ENCODE peak calls at places on chromosome 5, in four cellular contexts. I is HepG2, A is K562, U is GM12878. F is an unnamed sample.

GRCh38 chr5:56175465-56175864 is 57.7 kb downstream of the ANKRD55 start:
- DNase-seq in I (no peak), A (no peak), U (no peak), F (no peak)

GRCh38 chr5:116370886-116371285 is 203.7 kb downstream of the SEMA6A start:
- DNase-seq in I (no peak), A (no peak), U (no peak), F (no peak)

GRCh38 chr5:52844885-52845284 is 57.2 kb downstream of the ITGA1 start:
- DNase-seq in I (no peak), A (no peak), U (no peak), F (no peak)

GRCh38 chr5:939368-939767 is 46.7 kb downstream of the TRIP13 start:
- DNase-seq in I (no peak), A (no peak), U (no peak), F (no peak)

GRCh38 chr5:140575309-140575708 is 10.7 kb downstream of the SLC35A4 start:
- DNase-seq in I (peak; percentile 76), A (no peak), U (no peak), F (peak; percentile 60)

GRCh38 chr5:148910686-148911361 is 84.4 kb downstream of the ADRB2 start:
- DNase-seq in I (no peak), A (no peak), U (no peak), F (no peak)

GRCh38 chr5:75729321-75729720 is 12.1 kb upstream of the POC5 start:
- DNase-seq in I (no peak), A (no peak), U (no peak), F (no peak)

GRCh38 chr5:127572930-127573329 is 55.5 kb downstream of the PRRC1 start:
- DNase-seq in I (no peak), A (no peak), U (no peak), F (no peak)

GRCh38 chr5:11110128-11110527 is 349.1 kb upstream of the DAP start:
- DNase-seq in I (no peak), A (no peak), U (no peak), F (no peak)

GRCh38 chr5:116759860-116760644 is 185.4 kb upstream of the SEMA6A start:
- DNase-seq in I (peak; percentile 63), A (no peak), U (no peak), F (peak; percentile 31)

DNA sequence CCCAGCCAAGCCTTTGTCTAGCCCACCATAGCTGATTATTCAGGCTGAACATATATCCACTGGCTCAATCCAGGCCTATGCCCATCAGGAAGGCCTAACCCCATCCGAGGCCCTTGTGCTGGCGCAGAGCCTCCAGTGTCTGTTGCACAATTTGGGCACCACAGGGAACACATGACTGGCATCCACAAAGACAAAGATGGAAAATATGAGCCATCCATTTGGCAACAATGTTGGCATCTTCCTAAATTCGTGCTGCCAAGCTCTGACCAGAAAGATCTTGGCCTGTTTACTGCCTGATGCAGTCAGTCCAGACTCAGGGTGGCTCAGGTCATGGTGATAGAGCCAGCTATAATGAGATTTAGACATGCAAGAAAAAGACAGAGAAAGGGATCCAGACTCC is 233.8 kb downstream of the PIK3R1 start:
- DNase-seq in I (no peak), A (no peak), U (no peak), F (no peak)
- TF ChIP-seq ETV6 in I (no peak), A (no peak), U (no peak), F (no peak)

GRCh38 chr5:79069488-79070001 is at the start of the genes BHMT2 and DMGDH:
- DNase-seq in I (peak; percentile 23), A (no peak), U (no peak), F (no peak)
- TF ChIP-seq ETV6 in I (no peak), A (no peak), U (no peak), F (no peak)

GRCh38 chr5:108919591-108920326 is 172.1 kb downstream of the FER start:
- DNase-seq in I (no peak), A (no peak), U (no peak), F (no peak)

DNA sequence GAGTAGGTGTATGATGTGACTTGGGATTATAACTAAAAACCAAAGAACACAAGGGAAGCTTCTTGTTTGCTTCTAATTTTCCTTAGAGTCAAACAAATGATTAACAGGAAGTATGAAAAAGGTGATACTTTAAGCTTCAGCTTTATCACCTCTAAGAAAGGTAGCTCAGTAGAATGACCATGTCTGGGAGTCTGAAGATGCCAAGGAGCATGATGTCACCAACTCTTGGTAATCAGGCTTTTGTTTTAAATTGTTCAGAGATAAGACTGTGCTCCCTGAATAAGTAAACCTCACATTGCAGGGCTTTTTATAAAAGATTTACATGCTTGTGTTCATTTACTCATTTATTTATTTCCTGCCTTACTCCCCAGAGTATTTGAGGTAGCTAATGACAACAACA is 169.9 kb downstream of the FER start:
- DNase-seq in I (no peak), A (no peak), U (no peak), F (no peak)
- TF ChIP-seq ETV6 in I (no peak), A (no peak), U (no peak), F (no peak)

GRCh38 chr5:74212336-74212735 is 428.2 kb downstream of the ENC1 start:
- DNase-seq in I (peak; percentile 39), A (peak; percentile 24), U (no peak), F (peak; percentile 67)
- TF ChIP-seq ETV6 in I (no peak), A (no peak), U (no peak), F (no peak)

GRCh38 chr5:6780802-6781391 is 67.7 kb downstream of the TENT4A start:
- DNase-seq in I (peak; percentile 16), A (peak; percentile 59), U (no peak), F (no peak)
- TF ChIP-seq ETV6 in I (no peak), A (no peak), U (no peak), F (no peak)

GRCh38 chr5:86542532-86542931 is 75.2 kb upstream of the COX7C start:
- DNase-seq in I (no peak), A (no peak), U (no peak), F (no peak)
- TF ChIP-seq ETV6 in I (no peak), A (no peak), U (no peak), F (no peak)

F was measured in WTC11.